ENCODE peak calls at places on chromosome X, in eight cellular contexts. X is H7, J is transverse colon, S is neuronal stem cell, N is psoas muscle, F is iPS DF 6.9, W is left ventricle myocardium inferior, L is brain microvascular endothelial cell. V is an unnamed sample. For H3K36me3, the result is how much of the 10 kb centered on the place peaks cover.

GRCh38 chrX:120514236-120514635 is 45.1 kb upstream of the LAMP2 start:
- DNase-seq in X (peak), J (no peak), S (no peak), N (no peak), F (peak), W (no peak), L (no peak), V (no peak)

GRCh38 chrX:110317079-110317819 is 636 bp downstream of the AMMECR1 start:
- DNase-seq in X (peak), J (peak), S (peak), N (peak), F (no peak), W (peak), L (no peak), V (no peak)

GRCh38 chrX:12349201-12349600 is 210.9 kb downstream of the FRMPD4 start:
- DNase-seq in X (peak), J (no peak), S (no peak), N (no peak), F (no peak), W (no peak), L (no peak), V (no peak)

GRCh38 chrX:66045894-66046293 is 6.0 kb upstream of the VSIG4 start:
- DNase-seq in X (no peak), J (no peak), S (no peak), N (no peak), F (no peak), W (no peak), L (no peak), V (no peak)

GRCh38 chrX:2595258-2595657 is 94.5 kb upstream of the DHRSX start:
- DNase-seq in X (no peak), J (no peak), S (no peak), N (no peak), F (no peak), W (no peak), L (no peak), V (no peak)

GRCh38 chrX:128436397-128437103 is 384.3 kb upstream of the ACTRT1 start:
- DNase-seq in X (no peak), J (no peak), S (no peak), N (no peak), F (no peak), W (no peak), L (no peak), V (no peak)

GRCh38 chrX:40331353-40331752 is 233.6 kb upstream of the BCOR start:
- DNase-seq in X (no peak), J (no peak), S (no peak), N (no peak), F (no peak), W (no peak), L (no peak), V (no peak)

GRCh38 chrX:150482537-150483217 is 85.7 kb upstream of the MTM1 start:
- DNase-seq in X (no peak), J (no peak), S (no peak), N (no peak), F (no peak), W (no peak), L (peak), V (no peak)

GRCh38 chrX:108268434-108269080 is 169.7 kb downstream of the COL4A6 start:
- DNase-seq in X (no peak), J (no peak), S (no peak), N (no peak), F (no peak), W (no peak), L (no peak), V (no peak)

GRCh38 chrX:101057095-101057714 is 5.3 kb upstream of the TRMT2B start:
- DNase-seq in X (no peak), J (no peak), S (no peak), N (no peak), F (no peak), W (no peak), L (peak), V (no peak)

GRCh38 chrX:47148946-47149345 is 3.9 kb downstream of the RBM10 start:
- DNase-seq in X (no peak), J (no peak), S (no peak), N (no peak), F (no peak), W (no peak), L (no peak), V (no peak)
- H3K36me3 ChIP-seq in X (under half), J (under half), S (under half), N (under half), F (under half), W (under half), L (under half), V (under half)

DNA sequence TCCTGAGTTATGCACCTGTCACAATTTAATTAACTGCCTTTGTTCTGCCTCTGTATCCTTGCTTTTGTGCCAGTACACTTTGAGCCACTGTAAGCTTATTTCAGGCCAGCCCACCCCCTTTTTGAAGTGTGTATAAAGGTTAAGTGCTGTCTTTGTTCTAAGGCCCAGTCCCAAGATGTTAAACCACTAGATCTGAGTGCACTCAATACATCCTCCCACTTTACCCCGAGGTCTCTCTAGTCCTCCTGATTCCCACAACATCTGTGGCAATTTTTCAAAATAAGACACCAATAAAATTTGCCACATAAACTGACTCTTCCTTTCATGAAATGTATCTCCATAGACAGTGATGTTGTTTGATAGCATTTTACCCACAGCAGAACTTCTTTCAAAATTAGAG is 124.1 kb upstream of the SPIN4 start:
- DNase-seq in X (no peak), J (no peak), S (no peak), N (no peak), F (no peak), W (no peak), L (no peak), V (no peak)
- H3K4me3 ChIP-seq in X (no peak), J (no peak), S (no peak), N (no peak), F (no peak), W (no peak), L (no peak), V (no peak)

DNA sequence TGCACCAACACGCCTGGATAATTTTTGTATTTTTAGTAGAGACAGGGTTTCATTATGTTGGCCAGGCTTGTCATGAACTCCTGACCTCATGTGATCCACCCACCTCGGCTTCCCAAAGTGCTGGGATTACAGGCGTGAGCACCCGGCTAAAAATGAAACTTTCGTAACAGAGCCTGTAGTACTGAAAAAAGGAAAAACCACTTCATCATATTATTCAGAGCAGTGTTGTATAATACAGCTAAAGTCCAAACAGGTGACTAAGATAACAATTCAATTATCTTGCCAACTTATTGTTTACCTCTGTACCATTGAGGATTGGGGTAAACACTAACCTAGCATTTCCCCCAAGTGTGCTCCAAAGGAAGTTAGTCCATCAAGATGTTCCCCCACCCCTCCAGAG is 43.9 kb upstream of the HPRT1 start:
- DNase-seq in X (no peak), J (no peak), S (no peak), N (no peak), F (no peak), W (no peak), L (no peak), V (no peak)
- H3K36me3 ChIP-seq in X (under half), J (under half), S (under half), N (under half), F (under half), W (under half), L (under half), V (under half)

DNA sequence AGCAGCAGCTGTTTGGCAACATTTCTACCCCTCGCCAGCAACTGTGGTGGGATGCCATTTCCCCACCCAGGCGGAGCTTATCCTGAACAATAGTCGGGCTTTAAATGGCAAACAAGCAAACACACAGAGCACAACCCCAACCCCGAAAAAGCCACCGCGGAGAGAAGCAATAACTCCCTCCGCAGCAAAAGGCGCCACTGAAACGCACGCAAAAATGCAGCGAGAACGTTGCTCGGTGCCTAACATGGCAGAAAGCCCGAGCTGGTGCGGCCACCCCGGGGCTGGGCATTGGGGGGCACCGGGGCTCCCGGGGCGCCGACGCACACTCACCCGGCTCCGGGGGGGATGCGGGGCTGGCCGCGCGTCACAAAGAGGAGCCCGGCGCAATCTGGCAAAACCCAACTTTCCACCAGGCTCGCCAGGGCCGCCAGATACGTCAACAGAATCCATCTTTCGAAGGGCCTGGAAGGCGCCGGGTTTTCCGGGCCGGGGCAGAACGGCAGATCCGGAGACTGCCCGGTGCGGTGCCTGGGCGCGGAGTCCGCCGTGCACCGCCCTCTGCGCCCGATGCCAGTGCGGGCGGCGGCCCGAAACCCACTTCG is 818 bp downstream of the RAI2 start:
- DNase-seq in X (no peak), J (no peak), S (no peak), N (peak), F (no peak), W (peak), L (no peak), V (no peak)
- H3K4me3 ChIP-seq in X (peak), J (peak), S (peak), N (peak), F (peak), W (peak), L (peak), V (peak)

DNA sequence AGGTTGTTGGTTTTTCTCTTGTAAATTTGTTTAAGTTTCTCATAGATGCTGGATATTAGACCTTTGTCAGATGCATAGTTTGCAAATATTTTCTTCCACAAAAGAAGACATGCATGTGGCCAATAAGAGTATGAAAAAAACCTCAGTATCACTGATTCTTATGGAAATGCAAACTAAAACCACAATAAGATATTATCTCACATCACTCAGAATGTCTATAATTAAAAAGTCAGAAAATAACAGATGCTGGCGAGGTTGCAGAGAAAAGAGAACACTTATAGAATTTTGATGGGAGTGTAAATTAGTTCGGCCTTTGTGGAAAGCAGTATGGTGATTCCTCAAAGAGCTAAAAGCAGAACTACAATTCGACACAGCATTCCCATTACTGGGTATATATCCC is 1355.6 kb downstream of the FAM133A start:
- DNase-seq in X (no peak), J (no peak), S (no peak), N (no peak), F (no peak), W (no peak), L (no peak), V (no peak)
- H3K36me3 ChIP-seq in X (under half), J (under half), S (under half), N (under half), F (under half), W (under half), L (under half), V (under half)

GRCh38 chrX:132025085-132025484 is 2.0 kb downstream of the STK26 start:
- DNase-seq in X (no peak), J (no peak), S (no peak), N (no peak), F (no peak), W (no peak), L (no peak), V (no peak)
- H3K4me3 ChIP-seq in X (peak), J (no peak), S (peak), N (no peak), F (peak), W (no peak), L (peak), V (no peak)

V was measured in right atrium auricular region.